ENCODE peak calls at places on chromosomes 2 and 18, in seven cellular contexts. G is GM23338, B is transverse colon, H is endothelial cell of umbilical vein, X is stomach, C is tibial nerve, L is upper lobe of right lung. M is an unnamed sample. For H3K36me3, the result is how much of the 10 kb centered on the place peaks cover.

GRCh38 chr18:43587538-43588153 is 310.4 kb upstream of the SYT4 start:
- DNase-seq in G (peak), B (no peak), H (peak), X (no peak), C (peak), L (no peak), M (peak)

GRCh38 chr2:19299522-19299921 is 58.9 kb downstream of the OSR1 start:
- DNase-seq in G (no peak), B (no peak), H (no peak), X (no peak), C (no peak), L (no peak), M (no peak)

GRCh38 chr2:75389271-75389670 is 171.5 kb downstream of the EVA1A start:
- DNase-seq in G (no peak), B (no peak), H (no peak), X (no peak), C (no peak), L (no peak), M (no peak)

GRCh38 chr18:48922801-48923730 is 27.7 kb downstream of the SMAD7 start:
- DNase-seq in G (peak), B (peak), H (peak), X (peak), C (peak), L (peak), M (peak)

GRCh38 chr2:152348388-152348787 is 13.4 kb downstream of the FMNL2 start:
- DNase-seq in G (no peak), B (no peak), H (no peak), X (no peak), C (no peak), L (no peak), M (no peak)

GRCh38 chr2:236772220-236772837 is 202.7 kb downstream of the ACKR3 start:
- DNase-seq in G (no peak), B (no peak), H (no peak), X (no peak), C (no peak), L (no peak), M (no peak)

GRCh38 chr18:29271496-29271895 is 1094.6 kb upstream of the CDH2 start:
- DNase-seq in G (no peak), B (no peak), H (no peak), X (no peak), C (no peak), L (no peak), M (peak)

GRCh38 chr2:68282814-68283812 is 30.8 kb upstream of the PPP3R1 start:
- DNase-seq in G (peak), B (no peak), H (peak), X (no peak), C (no peak), L (no peak), M (peak)

GRCh38 chr2:113114224-113114945 is 13.0 kb upstream of the IL1RN start:
- DNase-seq in G (no peak), B (no peak), H (no peak), X (no peak), C (no peak), L (no peak), M (no peak)

GRCh38 chr2:173568054-173568453 is 213.4 kb downstream of the CDCA7 start:
- DNase-seq in G (peak), B (peak), H (no peak), X (no peak), C (peak), L (no peak), M (peak)

GRCh38 chr2:179274749-179275148 is 10.1 kb upstream of the SESTD1 start:
- DNase-seq in G (no peak), B (no peak), H (no peak), X (no peak), C (no peak), L (no peak), M (no peak)

GRCh38 chr2:46082531-46083485 is 214.4 kb upstream of the EPAS1 start:
- DNase-seq in G (no peak), B (peak), H (no peak), X (no peak), C (no peak), L (no peak), M (peak)

GRCh38 chr2:126766897-126767296 is 110.9 kb downstream of the GYPC start:
- DNase-seq in G (no peak), B (no peak), H (no peak), X (no peak), C (no peak), L (no peak), M (no peak)

GRCh38 chr18:21315741-21316187 is 73.7 kb downstream of the GREB1L start:
- DNase-seq in G (peak), B (no peak), H (no peak), X (no peak), C (no peak), L (no peak), M (no peak)

GRCh38 chr2:439540-440465 is 151.9 kb upstream of the ALKAL2 start:
- DNase-seq in G (no peak), B (no peak), H (no peak), X (no peak), C (peak), L (no peak), M (no peak)

GRCh38 chr18:36264283-36264682 is 33.2 kb upstream of the FHOD3 start:
- DNase-seq in G (no peak), B (no peak), H (no peak), X (no peak), C (no peak), L (no peak), M (no peak)

GRCh38 chr18:46271488-46271887 is 167.3 kb downstream of the HAUS1 start:
- DNase-seq in G (no peak), B (no peak), H (no peak), X (no peak), C (no peak), L (no peak), M (no peak)

GRCh38 chr2:120291464-120292311 is 39.0 kb downstream of the RALB start:
- DNase-seq in G (no peak), B (no peak), H (no peak), X (no peak), C (no peak), L (no peak), M (peak)

GRCh38 chr2:118386636-118387302 is 298.5 kb downstream of the INSIG2 start:
- DNase-seq in G (no peak), B (no peak), H (no peak), X (no peak), C (no peak), L (no peak), M (peak)

GRCh38 chr2:231198291-231199173 is at the start of gene ARMC9:
- DNase-seq in G (peak), B (peak), H (peak), X (peak), C (peak), L (peak), M (peak)

GRCh38 chr2:101356486-101356885 is 30.8 kb downstream of the CREG2 start:
- DNase-seq in G (no peak), B (no peak), H (no peak), X (no peak), C (no peak), L (no peak), M (no peak)

GRCh38 chr2:79750321-79750720 is 237.5 kb downstream of the CTNNA2 start:
- DNase-seq in G (no peak), B (peak), H (no peak), X (peak), C (no peak), L (no peak), M (no peak)

GRCh38 chr2:221596192-221596591 is 24.1 kb upstream of the EPHA4 start:
- DNase-seq in G (no peak), B (no peak), H (peak), X (no peak), C (peak), L (no peak), M (peak)

GRCh38 chr2:37987098-37987497 is 62.0 kb downstream of the RMDN2 start:
- DNase-seq in G (no peak), B (no peak), H (no peak), X (no peak), C (no peak), L (no peak), M (no peak)

GRCh38 chr2:180553094-180553715 is 427.2 kb upstream of the UBE2E3 start:
- DNase-seq in G (no peak), B (no peak), H (no peak), X (no peak), C (no peak), L (no peak), M (no peak)

GRCh38 chr2:237198144-237198900 is 112.6 kb downstream of the COPS8 start:
- DNase-seq in G (peak), B (no peak), H (no peak), X (no peak), C (no peak), L (no peak), M (no peak)

GRCh38 chr2:241248897-241249296 is 60.4 kb downstream of the ANO7 start:
- DNase-seq in G (no peak), B (no peak), H (no peak), X (no peak), C (no peak), L (no peak), M (no peak)

GRCh38 chr2:85600951-85601770 is 1.3 kb downstream of the TMEM150A start:
- DNase-seq in G (no peak), B (no peak), H (no peak), X (no peak), C (no peak), L (no peak), M (no peak)

GRCh38 chr2:85600235-85600575 is 2.3 kb downstream of the TMEM150A start:
- DNase-seq in G (no peak), B (no peak), H (no peak), X (no peak), C (no peak), L (no peak), M (no peak)

GRCh38 chr2:85601771-85602475 is 575 bp downstream of the TMEM150A start:
- DNase-seq in G (peak), B (peak), H (no peak), X (peak), C (no peak), L (peak), M (no peak)

GRCh38 chr2:85604568-85605339 is 2.3 kb upstream of the TMEM150A start:
- DNase-seq in G (no peak), B (no peak), H (no peak), X (no peak), C (no peak), L (no peak), M (no peak)

DNA sequence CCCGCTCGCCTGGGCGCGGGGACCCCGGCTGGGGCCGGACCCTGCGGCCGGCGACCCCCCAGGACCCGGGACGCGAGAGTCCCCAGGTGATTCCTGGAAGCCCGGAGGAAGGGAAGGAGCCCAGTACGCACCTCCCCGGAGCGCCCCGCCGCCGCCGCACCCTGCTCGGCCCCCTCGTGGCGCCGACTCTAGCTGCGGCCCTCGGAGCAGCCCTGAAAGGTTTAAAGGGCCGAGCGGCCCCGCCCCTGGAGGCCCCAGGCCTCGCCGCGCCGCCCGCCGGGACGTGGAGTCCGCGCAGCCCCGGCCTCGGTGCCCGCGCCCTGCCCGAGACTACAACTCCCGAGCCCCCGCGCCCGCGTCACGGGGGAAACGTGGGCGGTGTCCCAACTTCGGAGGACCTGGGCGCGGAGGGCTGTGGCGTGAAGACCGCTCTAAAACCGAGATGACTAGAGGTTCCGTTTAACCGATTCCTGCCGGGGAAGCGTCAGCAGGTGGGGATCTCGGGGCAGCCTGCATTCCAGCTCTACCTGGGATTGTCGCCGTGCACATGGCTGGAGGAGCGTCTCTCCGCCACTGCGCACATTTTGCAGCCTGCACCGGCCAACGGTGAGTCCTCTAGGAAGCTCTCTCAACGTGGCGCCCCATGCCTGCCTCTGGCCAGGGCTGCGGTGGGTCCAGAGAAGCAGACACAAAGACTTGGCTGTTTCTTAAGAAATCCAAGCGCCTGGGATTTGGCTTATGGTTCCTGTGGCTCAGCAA is at the start of gene TMEM150A:
- DNase-seq in G (peak), B (peak), H (peak), X (peak), C (peak), L (peak), M (peak)
- TF ChIP-seq CTCF in G (peak), B (peak), H (peak), X (peak), C (peak), L (peak), M (peak)

DNA sequence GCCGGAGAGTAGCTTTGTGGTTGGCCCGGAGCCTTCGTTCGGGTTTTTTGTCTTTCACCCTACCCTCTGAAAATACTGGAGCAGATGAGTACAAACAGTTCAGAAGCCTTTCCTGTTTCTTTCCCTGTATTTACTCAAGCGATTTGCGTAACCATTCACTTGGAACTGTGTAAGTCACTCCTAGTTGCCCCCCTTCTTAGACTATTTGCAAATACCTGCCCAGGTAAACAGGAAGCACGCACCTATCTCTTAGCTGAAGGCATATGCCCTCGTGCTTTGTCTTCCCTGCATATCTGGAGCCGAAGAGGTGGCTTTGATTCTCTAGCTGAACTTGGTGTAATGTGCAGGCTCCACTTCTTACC is 1.4 kb downstream of the KCNS3 start:
- DNase-seq in G (no peak), B (no peak), H (no peak), X (no peak), C (no peak), L (no peak), M (no peak)
- H3K27ac ChIP-seq in G (peak), B (peak), H (no peak), X (peak), C (no peak), L (peak), M (no peak)

GRCh38 chr2:60518567-60518966 is 34.9 kb downstream of the BCL11A start:
- DNase-seq in G (no peak), B (no peak), H (no peak), X (no peak), C (no peak), L (no peak), M (no peak)
- H3K36me3 ChIP-seq in G (under half), B (under half), H (under half), X (under half), C (under half), L (under half), M (under half)

DNA sequence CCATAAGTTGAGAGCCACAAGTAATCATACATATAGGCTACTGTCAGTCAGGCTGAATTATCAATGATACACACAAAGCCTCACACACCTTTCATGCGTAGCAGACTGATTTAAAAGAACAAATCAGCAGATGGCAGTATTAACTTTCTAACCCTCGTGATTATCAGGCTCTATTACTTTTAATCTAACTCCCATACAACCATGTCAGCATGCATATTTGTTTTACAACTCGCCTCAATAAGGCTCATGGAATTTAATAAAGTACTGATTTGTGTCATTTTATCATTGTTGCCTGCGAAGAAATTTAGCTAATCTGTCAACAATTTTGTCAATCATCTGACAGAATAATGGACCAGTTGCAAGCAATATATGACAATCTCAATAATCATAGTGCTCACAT is 82.8 kb downstream of the SLC25A12 start:
- DNase-seq in G (peak), B (no peak), H (peak), X (no peak), C (no peak), L (no peak), M (no peak)
- TF ChIP-seq CTCF in G (peak), B (peak), H (no peak), X (peak), C (peak), L (peak), M (peak)

DNA sequence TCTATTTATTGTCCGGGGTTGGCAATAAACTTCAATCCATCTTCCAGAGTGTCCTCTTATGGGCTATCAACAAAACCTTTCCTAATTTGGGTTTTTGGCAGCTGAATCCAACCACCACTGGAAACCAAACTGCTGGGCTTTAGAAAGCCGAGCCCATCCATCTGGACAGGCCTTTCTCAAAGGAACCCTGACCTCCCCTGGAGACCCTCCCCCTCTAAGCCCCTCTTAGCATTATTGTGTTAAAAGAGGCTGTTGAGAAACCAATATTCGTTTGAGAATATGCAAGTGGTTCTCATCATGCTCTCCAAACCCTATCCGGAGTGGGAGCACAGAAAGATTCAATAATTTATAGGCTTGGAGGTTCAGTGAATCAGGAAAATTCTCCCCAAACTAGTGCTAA is 153.7 kb downstream of the NRP2 start:
- DNase-seq in G (no peak), B (no peak), H (no peak), X (no peak), C (no peak), L (no peak), M (no peak)
- H3K27ac ChIP-seq in G (peak), B (peak), H (no peak), X (peak), C (no peak), L (peak), M (no peak)

GRCh38 chr2:109289823-109290222 is 160.8 kb downstream of the SH3RF3 start:
- DNase-seq in G (peak), B (no peak), H (no peak), X (no peak), C (no peak), L (no peak), M (no peak)
- H3K36me3 ChIP-seq in G (under half), B (under half), H (under half), X (under half), C (under half), L (under half), M (under half)

DNA sequence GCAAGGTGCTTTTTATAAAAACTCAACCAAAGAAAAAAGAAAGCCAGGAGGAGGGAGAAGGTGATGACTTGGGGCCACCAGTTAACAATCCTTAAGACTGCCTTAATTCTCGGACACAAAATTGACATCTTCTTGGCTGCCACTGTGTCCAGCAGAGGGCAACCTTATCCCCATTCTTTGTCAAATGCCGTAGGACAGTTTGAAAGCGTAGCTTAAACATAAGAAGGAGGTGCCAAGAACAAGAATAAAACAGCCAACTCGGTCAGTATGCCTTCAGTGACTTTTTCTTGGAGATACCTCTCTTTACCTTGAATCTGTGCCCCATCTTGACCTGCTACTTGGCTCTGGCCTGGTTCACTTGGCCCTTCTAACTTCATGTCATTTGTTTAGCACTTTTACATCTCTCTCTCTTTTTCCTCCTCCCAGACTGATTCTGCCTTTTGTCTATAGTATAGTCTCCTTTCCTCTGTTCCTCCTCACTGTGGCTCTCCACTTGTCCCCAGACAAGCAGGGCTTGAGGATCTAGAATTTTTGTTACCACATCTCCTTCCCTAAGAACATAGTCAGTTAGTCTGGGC is 183.5 kb downstream of the MYO3B start:
- DNase-seq in G (peak), B (peak), H (peak), X (peak), C (peak), L (no peak), M (peak)
- TF ChIP-seq CTCF in G (peak), B (peak), H (peak), X (peak), C (peak), L (peak), M (peak)

GRCh38 chr2:157874997-157875719 is 972 bp downstream of the ACVR1 start:
- DNase-seq in G (peak), B (peak), H (peak), X (no peak), C (peak), L (peak), M (peak)

GRCh38 chr2:157876066-157876770 is at the start of gene ACVR1:
- DNase-seq in G (peak), B (peak), H (peak), X (peak), C (peak), L (peak), M (peak)

GRCh38 chr2:157875720-157876065 is 437 bp downstream of the ACVR1 start:
- DNase-seq in G (peak), B (peak), H (peak), X (peak), C (peak), L (peak), M (no peak)

GRCh38 chr2:157877761-157878400 is 1.8 kb upstream of the ACVR1 start:
- DNase-seq in G (no peak), B (no peak), H (no peak), X (no peak), C (no peak), L (no peak), M (no peak)

GRCh38 chr2:157876771-157877108 is 610 bp upstream of the ACVR1 start:
- DNase-seq in G (no peak), B (no peak), H (no peak), X (no peak), C (peak), L (no peak), M (no peak)
- H3K27ac ChIP-seq in G (peak), B (peak), H (peak), X (peak), C (peak), L (peak), M (peak)

DNA sequence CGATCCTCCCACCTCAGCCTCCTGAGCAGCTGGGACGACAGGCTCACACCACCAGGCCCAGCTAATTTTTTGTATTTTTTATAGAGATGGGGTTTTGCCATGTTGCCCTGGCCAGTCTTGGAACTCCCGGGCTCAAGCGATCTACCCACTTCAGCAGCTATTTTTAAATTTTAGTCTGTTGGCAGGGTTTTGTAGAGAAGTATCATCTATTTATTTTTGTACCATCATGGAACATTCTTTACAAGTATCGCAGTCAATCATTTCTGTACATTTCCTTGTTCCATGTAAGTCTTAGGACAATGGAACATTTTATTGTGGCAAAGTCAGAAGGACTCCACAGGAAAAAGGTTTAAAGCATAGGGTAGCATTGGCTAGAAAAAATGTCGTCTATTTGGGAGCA is 94.6 kb downstream of the UGGT1 start:
- DNase-seq in G (no peak), B (no peak), H (no peak), X (no peak), C (no peak), L (no peak), M (no peak)
- H3K36me3 ChIP-seq in G (under half), B (under half), H (under half), X (half or more), C (under half), L (half or more), M (under half)